ENCODE peak calls at places on chromosome 6, in ten cellular contexts. X is CD4-positive, alpha-beta memory T cell; Q is H1; U is CD8-positive, alpha-beta T cell; G is mucosa of descending colon; B is cardiac muscle cell; O is colonic mucosa; R is endothelial cell of umbilical vein; T is PC-3; L is transverse colon. M is an unnamed sample. For H3K4me1 and H3K9me3, the result is how much of the 10 kb centered on the place peaks cover.

GRCh38 chr6:149185799-149186357 is 131.6 kb upstream of the TAB2 start:
- DNase-seq in X (no peak), Q (no peak), U (no peak), G (no peak), B (no peak), O (no peak), R (no peak), T (no peak), L (no peak), M (no peak)

GRCh38 chr6:61787998-61788397 is 498.0 kb downstream of the KHDRBS2 start:
- DNase-seq in X (no peak), Q (no peak), U (no peak), G (no peak), B (no peak), O (no peak), R (no peak), T (no peak), L (no peak), M (no peak)

GRCh38 chr6:134882426-134883038 is 67.4 kb downstream of the ALDH8A1 start:
- DNase-seq in X (peak), Q (peak), U (peak), G (peak), B (peak), O (peak), R (peak), T (peak), L (peak), M (peak)

GRCh38 chr6:93494057-93494456 is 74.7 kb upstream of the EPHA7 start:
- DNase-seq in X (no peak), Q (no peak), U (no peak), G (no peak), B (no peak), O (no peak), R (no peak), T (no peak), L (no peak), M (no peak)

GRCh38 chr6:25418463-25419052 is 139.4 kb downstream of the CARMIL1 start:
- DNase-seq in X (no peak), Q (no peak), U (no peak), G (no peak), B (no peak), O (no peak), R (no peak), T (peak), L (no peak), M (no peak)

GRCh38 chr6:82143041-82143481 is 104.5 kb downstream of the IBTK start:
- DNase-seq in X (no peak), Q (no peak), U (no peak), G (no peak), B (peak), O (no peak), R (no peak), T (no peak), L (no peak), M (no peak)

GRCh38 chr6:143400258-143401059 is 50.0 kb downstream of the ADAT2 start:
- DNase-seq in X (peak), Q (no peak), U (no peak), G (peak), B (no peak), O (peak), R (no peak), T (peak), L (peak), M (peak)

GRCh38 chr6:139778688-139779087 is 404.2 kb upstream of the CITED2 start:
- DNase-seq in X (no peak), Q (no peak), U (no peak), G (no peak), B (peak), O (no peak), R (no peak), T (peak), L (no peak), M (no peak)

GRCh38 chr6:167455371-167455770 is 130.5 kb downstream of the TTLL2 start:
- DNase-seq in X (no peak), Q (no peak), U (no peak), G (no peak), B (no peak), O (no peak), R (no peak), T (no peak), L (no peak), M (no peak)

GRCh38 chr6:168923171-168923570 is 330.5 kb downstream of the THBS2 start:
- DNase-seq in X (no peak), Q (no peak), U (no peak), G (no peak), B (no peak), O (peak), R (no peak), T (no peak), L (no peak), M (no peak)

GRCh38 chr6:67141012-67141411 is 1434.0 kb upstream of the EYS start:
- DNase-seq in X (no peak), Q (no peak), U (no peak), G (no peak), B (no peak), O (no peak), R (no peak), T (peak), L (no peak), M (no peak)

GRCh38 chr6:56490994-56491393 is 151.7 kb downstream of the DST start:
- DNase-seq in X (no peak), Q (no peak), U (no peak), G (no peak), B (no peak), O (no peak), R (peak), T (no peak), L (no peak), M (no peak)

GRCh38 chr6:80553071-80553740 is 446.7 kb downstream of the BCKDHB start:
- DNase-seq in X (no peak), Q (no peak), U (no peak), G (no peak), B (no peak), O (no peak), R (no peak), T (no peak), L (no peak), M (no peak)

GRCh38 chr6:142934599-142934998 is 10.4 kb downstream of the HIVEP2 start:
- DNase-seq in X (no peak), Q (no peak), U (no peak), G (no peak), B (no peak), O (no peak), R (no peak), T (no peak), L (no peak), M (no peak)

GRCh38 chr6:37155394-37156312 is 14.3 kb upstream of the PIM1 start:
- DNase-seq in X (peak), Q (no peak), U (no peak), G (peak), B (no peak), O (peak), R (no peak), T (no peak), L (peak), M (no peak)

DNA sequence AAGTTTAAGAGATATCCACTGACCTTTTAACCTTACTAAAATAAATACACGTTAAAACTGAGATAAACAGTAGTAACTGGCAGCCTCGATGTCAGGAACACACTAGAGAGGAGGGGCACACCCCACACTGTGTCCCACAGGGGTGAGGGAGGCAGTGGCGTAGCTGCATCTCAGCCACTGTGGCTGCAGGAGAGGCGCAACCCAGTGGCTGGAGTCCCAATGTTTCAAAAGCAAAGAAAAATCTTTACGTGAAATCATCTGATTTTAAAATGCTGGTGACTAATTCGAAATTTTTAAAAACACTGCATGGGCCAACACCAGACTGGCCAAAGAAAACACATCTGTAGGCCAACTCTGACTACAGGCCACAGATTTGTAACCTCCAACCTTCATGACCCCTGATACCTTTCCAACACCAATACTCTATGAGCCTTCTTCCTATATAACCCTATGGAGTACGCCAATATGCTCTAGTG is 54.7 kb downstream of the TRAM2 start:
- DNase-seq in X (no peak), Q (no peak), U (no peak), G (no peak), B (no peak), O (no peak), R (peak), T (no peak), L (no peak), M (peak)
- H3K4me1 ChIP-seq in X (under half), Q (under half), U (under half), G (under half), B (under half), O (under half), R (half or more), T (under half), L (under half), M (under half)

DNA sequence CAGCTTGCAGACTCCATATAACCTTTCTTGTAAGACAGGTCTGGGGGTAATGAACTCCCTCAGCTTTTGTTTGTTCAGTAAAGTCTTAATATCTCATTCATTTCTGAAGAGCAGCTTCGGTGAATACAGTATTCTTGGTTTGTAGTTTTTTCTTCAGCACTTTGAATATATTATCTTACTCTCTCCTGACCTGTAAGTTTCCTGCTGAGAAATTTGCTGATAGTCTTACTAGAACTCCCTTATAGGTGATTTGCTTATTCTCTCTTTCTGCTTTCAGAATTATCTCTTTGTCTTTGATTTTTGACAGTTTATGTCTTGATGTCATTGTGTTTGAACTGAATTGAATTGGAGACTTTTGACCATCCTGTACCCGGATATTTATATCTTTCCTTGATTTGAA is 35.3 kb upstream of the SLC22A3 start:
- DNase-seq in X (no peak), Q (no peak), U (no peak), G (no peak), B (no peak), O (no peak), R (no peak), T (no peak), L (no peak), M (no peak)
- H3K9me3 ChIP-seq in X (under half), Q (under half), U (under half), G (under half), B (under half), O (under half), R (under half), T (under half), L (under half), M (under half)

GRCh38 chr6:157570752-157571151 is 189.8 kb downstream of the ZDHHC14 start:
- DNase-seq in X (no peak), Q (no peak), U (no peak), G (no peak), B (no peak), O (no peak), R (no peak), T (no peak), L (no peak), M (no peak)

GRCh38 chr6:157570104-157570503 is 189.1 kb downstream of the ZDHHC14 start:
- DNase-seq in X (no peak), Q (no peak), U (no peak), G (no peak), B (no peak), O (no peak), R (no peak), T (no peak), L (no peak), M (no peak)

GRCh38 chr6:157569543-157569942 is 188.6 kb downstream of the ZDHHC14 start:
- DNase-seq in X (peak), Q (no peak), U (no peak), G (no peak), B (no peak), O (no peak), R (no peak), T (no peak), L (no peak), M (no peak)

GRCh38 chr6:157571269-157571668 is 190.3 kb downstream of the ZDHHC14 start:
- DNase-seq in X (no peak), Q (no peak), U (no peak), G (no peak), B (no peak), O (no peak), R (no peak), T (no peak), L (no peak), M (no peak)

DNA sequence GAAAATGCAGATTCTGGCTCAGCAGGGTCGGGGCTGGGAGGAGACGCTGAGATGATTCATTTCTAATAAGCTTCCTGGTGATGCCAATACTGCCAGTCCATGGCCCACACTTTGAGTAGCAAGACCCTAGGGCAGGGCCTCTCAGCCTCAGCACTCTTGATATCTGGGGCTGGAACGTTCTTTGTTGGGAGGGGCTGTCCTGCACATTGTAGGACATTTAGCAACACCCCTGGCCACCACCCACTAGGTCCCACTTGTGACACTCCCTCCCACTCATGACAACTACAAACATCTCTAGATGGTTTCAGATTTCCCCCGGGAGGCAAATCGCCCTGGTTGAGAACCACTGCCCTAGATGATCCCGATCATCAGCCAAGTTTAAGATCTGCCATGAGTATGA is 191.0 kb downstream of the ZDHHC14 start:
- DNase-seq in X (no peak), Q (no peak), U (no peak), G (no peak), B (no peak), O (no peak), R (no peak), T (no peak), L (no peak), M (no peak)
- H3K4me1 ChIP-seq in X (under half), Q (under half), U (under half), G (under half), B (under half), O (under half), R (under half), T (under half), L (under half), M (under half)

GRCh38 chr6:38554014-38554413 is 85.7 kb downstream of the BTBD9 start:
- DNase-seq in X (no peak), Q (no peak), U (no peak), G (no peak), B (no peak), O (no peak), R (no peak), T (no peak), L (no peak), M (no peak)

GRCh38 chr6:38554700-38555413 is 84.9 kb downstream of the BTBD9 start:
- DNase-seq in X (no peak), Q (no peak), U (no peak), G (no peak), B (no peak), O (no peak), R (no peak), T (peak), L (no peak), M (no peak)

GRCh38 chr6:38549795-38550194 is 89.9 kb downstream of the BTBD9 start:
- DNase-seq in X (no peak), Q (no peak), U (no peak), G (no peak), B (peak), O (no peak), R (no peak), T (no peak), L (no peak), M (no peak)

GRCh38 chr6:38549180-38549579 is 90.5 kb downstream of the BTBD9 start:
- DNase-seq in X (no peak), Q (no peak), U (no peak), G (no peak), B (no peak), O (no peak), R (no peak), T (no peak), L (no peak), M (no peak)

GRCh38 chr6:38552136-38552535 is 87.6 kb downstream of the BTBD9 start:
- DNase-seq in X (no peak), Q (no peak), U (no peak), G (no peak), B (no peak), O (no peak), R (no peak), T (no peak), L (no peak), M (no peak)
- H3K9me3 ChIP-seq in X (under half), Q (under half), U (under half), G (under half), B (under half), O (under half), R (under half), T (under half), L (under half), M (under half)

GRCh38 chr6:15375018-15375417 is 129.1 kb downstream of the JARID2 start:
- DNase-seq in X (no peak), Q (no peak), U (no peak), G (no peak), B (no peak), O (no peak), R (no peak), T (no peak), L (no peak), M (no peak)
- H3K4me1 ChIP-seq in X (under half), Q (under half), U (under half), G (under half), B (under half), O (under half), R (under half), T (under half), L (under half), M (under half)

GRCh38 chr6:19502301-19502700 is 334.9 kb upstream of the ID4 start:
- DNase-seq in X (no peak), Q (no peak), U (no peak), G (no peak), B (no peak), O (no peak), R (no peak), T (peak), L (no peak), M (no peak)

DNA sequence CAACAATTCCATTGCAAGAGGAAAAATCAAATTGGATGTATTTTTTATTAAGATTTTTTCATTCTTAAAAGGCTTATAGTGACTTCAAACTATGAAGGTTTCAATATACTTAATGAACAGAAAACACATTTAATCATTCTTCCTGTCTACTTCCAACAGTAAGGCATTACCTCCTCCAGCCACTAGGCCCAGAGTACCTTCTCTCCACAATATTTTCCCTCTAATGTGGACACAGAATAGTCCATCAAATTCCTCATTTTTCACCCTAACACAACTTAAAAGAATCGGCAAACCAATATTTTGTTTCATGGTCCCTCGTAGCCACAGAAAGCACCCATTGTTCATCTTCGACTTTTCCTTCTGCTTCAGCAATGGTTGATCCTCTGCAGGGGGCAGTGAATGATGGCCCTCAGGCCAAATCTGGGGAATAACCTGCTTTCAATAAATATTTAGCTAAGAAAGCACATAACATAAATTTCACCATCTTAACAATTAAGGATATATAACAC is 335.4 kb upstream of the ID4 start:
- DNase-seq in X (no peak), Q (no peak), U (no peak), G (no peak), B (no peak), O (no peak), R (no peak), T (no peak), L (no peak), M (no peak)
- H3K9me3 ChIP-seq in X (under half), Q (under half), U (under half), G (under half), B (under half), O (under half), R (under half), T (under half), L (under half), M (under half)

GRCh38 chr6:122066200-122066599 is 333.3 kb upstream of the HSF2 start:
- DNase-seq in X (no peak), Q (no peak), U (no peak), G (no peak), B (no peak), O (no peak), R (no peak), T (no peak), L (no peak), M (no peak)
- H3K4me1 ChIP-seq in X (under half), Q (under half), U (under half), G (under half), B (under half), O (under half), R (under half), T (under half), L (under half), M (under half)

GRCh38 chr6:27287751-27288135 is 24.3 kb downstream of the POM121L2 start:
- DNase-seq in X (no peak), Q (no peak), U (no peak), G (no peak), B (no peak), O (no peak), R (no peak), T (no peak), L (no peak), M (no peak)

GRCh38 chr6:27288136-27289044 is 23.7 kb downstream of the POM121L2 start:
- DNase-seq in X (no peak), Q (peak), U (no peak), G (no peak), B (peak), O (no peak), R (no peak), T (peak), L (no peak), M (no peak)

GRCh38 chr6:27290065-27290849 is 21.8 kb downstream of the POM121L2 start:
- DNase-seq in X (no peak), Q (peak), U (no peak), G (no peak), B (peak), O (no peak), R (no peak), T (no peak), L (no peak), M (no peak)

GRCh38 chr6:27293436-27294152 is 18.5 kb downstream of the POM121L2 start:
- DNase-seq in X (no peak), Q (peak), U (no peak), G (no peak), B (peak), O (no peak), R (no peak), T (peak), L (no peak), M (no peak)

DNA sequence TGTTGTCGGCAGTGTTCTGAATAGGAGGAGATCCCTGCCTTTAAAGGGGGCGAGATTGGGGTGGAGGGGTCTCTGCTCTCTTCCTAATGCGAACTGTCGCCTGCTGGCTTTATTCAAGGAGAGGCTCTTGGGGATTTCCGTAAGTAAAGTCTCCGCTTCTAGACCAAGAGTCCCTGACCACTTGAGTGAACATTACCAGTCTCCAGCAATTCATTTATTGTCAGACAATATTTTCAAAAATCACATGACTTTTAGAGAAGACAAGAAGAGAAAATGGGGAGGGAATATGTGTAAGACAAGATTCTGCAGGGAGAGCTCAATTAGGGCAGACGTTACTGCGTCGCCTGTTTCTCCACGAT is 21.2 kb downstream of the POM121L2 start:
- DNase-seq in X (no peak), Q (no peak), U (no peak), G (no peak), B (no peak), O (no peak), R (no peak), T (no peak), L (no peak), M (no peak)
- H3K9me3 ChIP-seq in X (under half), Q (under half), U (under half), G (under half), B (under half), O (under half), R (under half), T (under half), L (under half), M (under half)

DNA sequence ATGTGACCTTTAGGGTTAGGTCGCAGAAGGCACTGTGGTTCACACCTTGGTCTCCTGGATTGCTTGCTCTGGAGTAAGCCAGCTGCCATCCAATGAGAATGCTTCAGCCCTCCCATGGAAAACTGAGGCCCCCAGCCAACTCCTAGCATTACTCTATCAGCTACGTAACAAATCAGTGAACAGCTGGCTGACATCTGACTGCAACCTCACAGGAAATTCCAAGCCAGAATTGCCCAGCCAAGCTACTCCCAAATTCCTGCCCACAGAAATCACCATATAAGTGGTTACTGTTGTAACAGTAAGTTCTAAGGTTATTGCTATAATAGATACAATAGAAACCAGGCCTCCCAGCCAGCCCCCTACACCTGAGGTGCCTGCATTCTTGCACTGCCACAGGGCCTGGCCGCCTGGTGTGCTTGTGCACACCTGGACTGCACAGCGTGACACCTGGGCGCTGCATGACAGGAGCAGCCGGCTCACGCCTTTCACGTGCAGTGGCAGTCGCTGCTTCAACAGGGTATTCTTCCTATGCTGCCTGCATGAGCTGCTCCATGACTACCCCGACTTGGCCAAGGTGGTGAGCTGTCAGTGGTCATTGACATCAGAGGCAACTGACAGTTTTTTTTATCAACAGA is 429.7 kb upstream of the RUNX2 start:
- DNase-seq in X (no peak), Q (peak), U (no peak), G (no peak), B (no peak), O (no peak), R (no peak), T (no peak), L (no peak), M (peak)
- H3K4me1 ChIP-seq in X (under half), Q (under half), U (under half), G (under half), B (under half), O (under half), R (under half), T (under half), L (under half), M (under half)